ENCODE peak calls at places on chromosomes 6 and 20, in five cellular contexts. W is CD8-positive, alpha-beta T cell; U is stomach; T is endodermal cell; B is cardiac muscle cell. Q is an unnamed sample.
A peak's percentile ranks its signal among the peaks of the same experiment; 100 is the strongest.

GRCh38 chr20:12744026-12744425 is 264.7 kb upstream of the SPTLC3 start:
- DNase-seq in W (no peak), U (no peak), T (no peak), B (no peak), Q (no peak)

GRCh38 chr20:32191873-32192272 is 15.7 kb downstream of the PLAGL2 start:
- DNase-seq in W (no peak), U (no peak), T (peak; percentile 21), B (peak; percentile 43), Q (no peak)

GRCh38 chr6:158164564-158164963 is 3.5 kb downstream of the SERAC1 start:
- DNase-seq in W (no peak), U (no peak), T (no peak), B (no peak), Q (no peak)

GRCh38 chr6:22809380-22809779 is 240.0 kb downstream of the HDGFL1 start:
- DNase-seq in W (no peak), U (no peak), T (no peak), B (no peak), Q (no peak)

GRCh38 chr6:159978291-159979135 is 9.6 kb downstream of the IGF2R start:
- DNase-seq in W (no peak), U (no peak), T (peak; percentile 70), B (no peak), Q (no peak)

GRCh38 chr6:148760568-148761531 is 14.0 kb downstream of the UST start:
- DNase-seq in W (peak; percentile 24), U (peak; percentile 35), T (peak; percentile 89), B (peak; percentile 96), Q (no peak)

GRCh38 chr6:43900560-43901329 is 130.7 kb downstream of the VEGFA start:
- DNase-seq in W (no peak), U (no peak), T (no peak), B (no peak), Q (no peak)

GRCh38 chr6:152952866-152953509 is 29.9 kb downstream of the FBXO5 start:
- DNase-seq in W (no peak), U (no peak), T (no peak), B (peak; percentile 66), Q (no peak)

GRCh38 chr6:20747996-20748395 is 213.7 kb downstream of the CDKAL1 start:
- DNase-seq in W (no peak), U (no peak), T (no peak), B (no peak), Q (no peak)

GRCh38 chr6:20744911-20745557 is 210.8 kb downstream of the CDKAL1 start:
- DNase-seq in W (no peak), U (no peak), T (no peak), B (no peak), Q (no peak)

GRCh38 chr6:20746024-20746423 is 211.8 kb downstream of the CDKAL1 start:
- DNase-seq in W (no peak), U (no peak), T (no peak), B (no peak), Q (no peak)

GRCh38 chr6:20751293-20751946 is 217.2 kb downstream of the CDKAL1 start:
- DNase-seq in W (no peak), U (no peak), T (no peak), B (no peak), Q (no peak)

DNA sequence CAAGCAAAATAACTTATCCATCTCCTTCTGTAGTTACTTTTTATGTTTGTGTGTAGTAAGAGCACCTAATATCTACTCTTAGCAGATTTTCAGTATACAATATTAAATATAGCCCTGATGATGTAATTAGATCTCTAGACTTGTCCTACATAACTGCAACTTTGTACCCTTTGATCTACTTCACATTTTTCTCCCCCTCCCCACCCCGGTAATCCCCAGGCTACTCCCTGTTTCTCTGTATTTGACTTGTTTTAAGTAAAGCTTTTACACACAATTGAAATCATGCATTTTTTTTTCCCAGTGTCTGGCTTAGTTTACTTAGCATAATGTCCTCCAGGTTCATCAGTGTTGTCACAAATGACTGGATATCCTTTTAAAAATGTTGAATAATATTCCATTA is 212.5 kb downstream of the CDKAL1 start:
- DNase-seq in W (no peak), U (no peak), T (no peak), B (no peak), Q (no peak)
- H3K27ac ChIP-seq in W (no peak overlapping the region), U (no peak overlapping the region), T (no peak overlapping the region), B (no peak overlapping the region), Q (no peak overlapping the region)

DNA sequence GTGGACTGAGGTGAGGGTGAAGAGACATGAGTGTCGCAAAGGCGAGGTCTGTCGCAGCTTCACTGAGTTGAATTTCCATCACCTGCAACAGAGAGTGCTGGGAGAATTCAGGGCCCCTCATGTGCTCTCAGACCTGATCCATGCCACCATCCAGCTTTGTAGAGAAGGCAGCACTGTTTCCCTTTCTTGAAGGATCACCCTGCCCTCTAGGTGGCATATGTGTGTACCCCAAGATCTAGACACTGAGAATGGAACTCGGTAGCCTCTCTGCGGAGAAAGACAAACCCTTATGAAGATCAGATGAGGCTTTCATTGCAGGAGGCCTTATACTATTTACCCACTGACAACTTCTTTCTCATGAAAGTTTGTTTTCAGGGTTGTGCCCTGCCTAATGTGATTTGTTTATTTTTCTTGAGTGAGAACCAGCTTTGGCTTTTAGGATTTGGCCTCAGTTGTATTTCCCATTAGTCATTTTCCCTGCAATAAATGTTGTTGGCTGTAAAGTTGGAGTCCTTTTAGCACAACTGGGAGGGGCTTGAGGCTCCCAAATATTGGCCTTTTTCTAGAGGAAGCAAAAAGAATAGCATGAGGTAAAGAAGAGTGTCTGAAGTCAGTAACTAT is 811.3 kb downstream of the DHX35 start:
- DNase-seq in W (no peak), U (no peak), T (no peak), B (no peak), Q (no peak)
- TF ChIP-seq CTCF in W (no peak), U (no peak), T (peak; percentile 20), B (no peak), Q (no peak)

DNA sequence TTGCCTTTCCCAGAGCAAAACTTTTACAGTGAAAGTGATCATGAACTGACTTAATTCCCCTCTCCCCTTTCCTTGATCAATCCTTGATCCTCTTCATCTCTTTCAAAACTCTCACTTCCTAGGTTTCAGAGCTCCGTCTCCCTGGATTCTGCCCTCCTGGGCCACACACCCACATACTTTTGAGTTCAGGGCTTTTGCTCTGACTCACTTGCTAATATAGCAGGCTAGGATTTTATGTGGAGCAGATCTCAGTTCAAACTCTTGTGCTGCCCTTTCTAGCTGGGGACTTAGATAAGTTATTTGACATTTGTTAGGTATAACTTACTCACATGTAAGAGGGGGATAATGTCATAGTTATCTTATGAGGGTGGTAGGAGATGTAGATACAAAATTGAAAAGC is 109.1 kb upstream of the MLIP start:
- DNase-seq in W (no peak), U (no peak), T (no peak), B (no peak), Q (no peak)
- H3K27me3 ChIP-seq in W (no peaks in the 10 kb centered on the region), U (no peaks in the 10 kb centered on the region), T (no peaks in the 10 kb centered on the region), B (no peaks in the 10 kb centered on the region), Q (no peaks in the 10 kb centered on the region)

GRCh38 chr20:846894-847278 is 13.4 kb downstream of the FAM110A start:
- DNase-seq in W (peak; percentile 59), U (no peak), T (no peak), B (no peak), Q (peak; percentile 27)

GRCh38 chr20:845226-845868 is 11.8 kb downstream of the FAM110A start:
- DNase-seq in W (no peak), U (no peak), T (peak; percentile 68), B (no peak), Q (no peak)

GRCh38 chr20:844473-845225 is 11.1 kb downstream of the FAM110A start:
- DNase-seq in W (peak; percentile 87), U (peak; percentile 96), T (peak; percentile 97), B (peak; percentile 95), Q (peak; percentile 93)

GRCh38 chr20:848218-848617 is 14.7 kb downstream of the FAM110A start:
- DNase-seq in W (no peak), U (no peak), T (no peak), B (no peak), Q (no peak)

GRCh38 chr20:845967-846893 is 12.7 kb downstream of the FAM110A start:
- DNase-seq in W (no peak), U (no peak), T (no peak), B (no peak), Q (no peak)
- H3K27ac ChIP-seq in W (peak overlapping the region; percentile 48), U (no peak overlapping the region), T (no peak overlapping the region), B (no peak overlapping the region), Q (peak overlapping the region; percentile 64)

Q was measured in CD4-positive, alpha-beta T cell.